ENCODE peak calls at places on chromosomes 6 and 20, in six cellular contexts. P is CD8-positive, alpha-beta T cell; T is A549; O is tibial nerve; W is stomach; M is heart right ventricle. Y is an unnamed sample. For H3K9me3 and H3K4me1, the result is how much of the 10 kb centered on the place peaks cover.

GRCh38 chr6:33008944-33009861 is at the start of gene HLA-DOA:
- DNase-seq in T (no peak), W (no peak), O (no peak), M (peak), P (peak), Y (no peak)

GRCh38 chr20:973785-974194 is 28.3 kb downstream of the RSPO4 start:
- DNase-seq in M (no peak), W (no peak), O (no peak), T (peak), P (no peak), Y (peak)

GRCh38 chr6:27726620-27727023 is 185.6 kb downstream of the OR2B2 start:
- DNase-seq in T (peak), P (no peak), M (no peak), W (no peak), O (no peak), Y (no peak)

GRCh38 chr6:86502522-86502921 is 434.8 kb upstream of the HTR1E start:
- DNase-seq in P (no peak), O (no peak), T (no peak), W (no peak), M (no peak), Y (no peak)

GRCh38 chr20:47113362-47114118 is 218.9 kb downstream of the EYA2 start:
- DNase-seq in T (no peak), W (no peak), P (no peak), M (no peak), O (no peak), Y (no peak)

GRCh38 chr20:5596401-5597193 is 153.6 kb upstream of the SHLD1 start:
- DNase-seq in M (no peak), T (no peak), P (no peak), O (no peak), W (no peak), Y (no peak)

GRCh38 chr6:13689511-13690256 is 22.0 kb downstream of the RANBP9 start:
- DNase-seq in O (no peak), T (no peak), W (no peak), P (no peak), M (no peak), Y (no peak)

GRCh38 chr6:157230971-157231370 is 92.3 kb downstream of the TMEM242 start:
- DNase-seq in P (no peak), M (no peak), W (no peak), O (no peak), T (no peak), Y (no peak)

GRCh38 chr20:17650816-17651760 is 31.0 kb downstream of the RRBP1 start:
- DNase-seq in W (no peak), P (no peak), M (no peak), T (no peak), O (no peak), Y (no peak)

GRCh38 chr20:62828051-62828450 is 11.2 kb downstream of the COL9A3 start:
- DNase-seq in O (no peak), W (no peak), T (no peak), P (peak), M (no peak), Y (no peak)

GRCh38 chr6:128738112-128738511 is 144.8 kb upstream of the LAMA2 start:
- DNase-seq in W (no peak), T (no peak), O (no peak), M (no peak), P (no peak), Y (no peak)

GRCh38 chr20:49916146-49917002 is 1.0 kb upstream of the SPATA2 start:
- DNase-seq in O (no peak), M (no peak), W (peak), P (no peak), T (peak), Y (no peak)

GRCh38 chr20:36268501-36269342 is 32.4 kb downstream of the AAR2 start:
- DNase-seq in P (no peak), W (no peak), T (no peak), O (no peak), M (no peak), Y (no peak)

GRCh38 chr20:54872440-54872839 is 397.0 kb downstream of the DOK5 start:
- DNase-seq in O (no peak), T (no peak), W (no peak), P (no peak), M (no peak), Y (no peak)

GRCh38 chr6:45959534-45960195 is 56.0 kb downstream of the CLIC5 start:
- DNase-seq in O (no peak), M (no peak), W (no peak), T (no peak), P (no peak), Y (no peak)

GRCh38 chr6:151493495-151494234 is at the start of gene CCDC170:
- DNase-seq in M (peak), T (peak), P (no peak), W (peak), O (no peak), Y (peak)

GRCh38 chr6:729646-730320 is 36.8 kb upstream of the EXOC2 start:
- DNase-seq in M (no peak), P (no peak), W (no peak), O (no peak), T (no peak), Y (no peak)

GRCh38 chr6:109690373-109690739 is 646 bp downstream of the AK9 start:
- DNase-seq in T (peak), W (peak), P (peak), O (peak), M (peak), Y (peak)

GRCh38 chr20:62703853-62704228 is 4.8 kb upstream of the NTSR1 start:
- DNase-seq in W (no peak), M (no peak), P (no peak), O (no peak), T (no peak), Y (no peak)

GRCh38 chr6:40721252-40721936 is 134.2 kb upstream of the LRFN2 start:
- DNase-seq in O (no peak), W (no peak), M (no peak), T (no peak), P (no peak), Y (no peak)

GRCh38 chr6:168462454-168462853 is 21.5 kb downstream of the SMOC2 start:
- DNase-seq in M (no peak), W (no peak), P (no peak), O (no peak), T (no peak), Y (no peak)

GRCh38 chr6:168472363-168472762 is 31.4 kb downstream of the SMOC2 start:
- DNase-seq in W (no peak), T (no peak), O (no peak), M (no peak), P (no peak), Y (no peak)

GRCh38 chr6:168469198-168469943 is 28.4 kb downstream of the SMOC2 start:
- DNase-seq in O (peak), P (no peak), W (no peak), M (peak), T (no peak), Y (no peak)

GRCh38 chr6:168473197-168473596 is 32.2 kb downstream of the SMOC2 start:
- DNase-seq in W (no peak), P (no peak), O (no peak), T (no peak), M (no peak), Y (no peak)

DNA sequence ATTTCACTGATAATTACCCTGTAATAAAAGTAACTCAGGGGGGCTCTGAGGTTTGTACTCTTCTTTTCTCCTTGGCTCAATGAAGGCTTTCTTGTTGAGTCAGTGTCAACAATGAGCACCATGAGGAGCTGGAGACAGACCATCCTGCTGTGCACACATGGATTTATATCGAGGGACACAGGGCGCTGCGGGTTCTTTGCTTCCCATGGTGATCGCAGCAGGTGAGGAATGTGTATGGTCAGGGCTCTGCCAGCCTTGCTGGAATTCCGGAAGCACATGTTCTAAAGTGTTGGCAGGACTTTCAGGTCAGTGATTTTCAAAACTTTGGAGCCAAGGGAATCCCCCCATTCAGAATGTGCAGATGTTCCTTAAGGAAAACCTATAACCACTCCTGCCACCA is 27.1 kb downstream of the SMOC2 start:
- DNase-seq in P (no peak), W (no peak), M (no peak), T (no peak), O (no peak), Y (no peak)
- H3K9me3 ChIP-seq in P (under half), W (under half), M (under half), T (under half), O (under half), Y (under half)

GRCh38 chr6:63267828-63268227 is 52.0 kb downstream of the LGSN start:
- DNase-seq in M (no peak), P (no peak), O (no peak), T (no peak), W (no peak), Y (no peak)

GRCh38 chr6:63275953-63276352 is 43.8 kb downstream of the LGSN start:
- DNase-seq in P (no peak), M (no peak), T (no peak), W (no peak), O (no peak), Y (no peak)

GRCh38 chr6:63269470-63269869 is 50.3 kb downstream of the LGSN start:
- DNase-seq in T (no peak), W (no peak), P (no peak), M (no peak), O (no peak), Y (no peak)

GRCh38 chr6:63268574-63268973 is 51.2 kb downstream of the LGSN start:
- DNase-seq in W (no peak), O (no peak), P (no peak), M (no peak), T (no peak), Y (no peak)

DNA sequence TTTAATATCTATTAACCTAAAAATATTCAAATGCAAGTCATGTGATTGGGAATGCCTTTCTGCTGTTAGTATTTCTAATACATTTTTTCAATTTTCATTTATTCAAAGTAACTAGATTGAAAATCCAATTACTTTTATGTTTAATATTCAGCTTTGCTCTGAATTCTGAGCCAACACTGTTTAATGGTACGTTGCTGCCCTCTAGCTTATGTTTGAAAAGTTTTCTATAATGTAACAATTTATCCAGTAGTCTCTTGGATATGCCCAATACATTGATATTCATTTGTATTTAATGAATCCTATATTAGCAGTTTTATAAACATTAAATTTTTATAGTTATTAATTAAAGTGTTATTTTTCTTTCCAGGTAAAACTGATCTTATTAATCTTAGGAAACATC is 47.4 kb downstream of the LGSN start:
- DNase-seq in M (no peak), P (no peak), W (no peak), O (no peak), T (no peak), Y (no peak)
- TF ChIP-seq CTCF in M (peak), P (no peak), W (no peak), O (peak), T (peak), Y (peak)

GRCh38 chr6:37126554-37126906 is 43.4 kb upstream of the PIM1 start:
- DNase-seq in O (no peak), P (no peak), M (no peak), W (no peak), T (no peak), Y (no peak)

GRCh38 chr6:37123957-37124729 is 45.8 kb upstream of the PIM1 start:
- DNase-seq in T (no peak), M (no peak), O (no peak), W (no peak), P (no peak), Y (no peak)

GRCh38 chr6:37127961-37128862 is 41.7 kb upstream of the PIM1 start:
- DNase-seq in W (peak), T (no peak), O (no peak), P (no peak), M (no peak), Y (no peak)

GRCh38 chr6:37125779-37126553 is 44.0 kb upstream of the PIM1 start:
- DNase-seq in O (no peak), T (no peak), M (no peak), P (no peak), W (no peak), Y (no peak)

GRCh38 chr6:37126961-37127360 is 43.0 kb upstream of the PIM1 start:
- DNase-seq in P (no peak), W (no peak), M (no peak), T (no peak), O (no peak), Y (no peak)
- H3K4me1 ChIP-seq in P (under half), W (under half), M (half or more), T (half or more), O (under half), Y (under half)

DNA sequence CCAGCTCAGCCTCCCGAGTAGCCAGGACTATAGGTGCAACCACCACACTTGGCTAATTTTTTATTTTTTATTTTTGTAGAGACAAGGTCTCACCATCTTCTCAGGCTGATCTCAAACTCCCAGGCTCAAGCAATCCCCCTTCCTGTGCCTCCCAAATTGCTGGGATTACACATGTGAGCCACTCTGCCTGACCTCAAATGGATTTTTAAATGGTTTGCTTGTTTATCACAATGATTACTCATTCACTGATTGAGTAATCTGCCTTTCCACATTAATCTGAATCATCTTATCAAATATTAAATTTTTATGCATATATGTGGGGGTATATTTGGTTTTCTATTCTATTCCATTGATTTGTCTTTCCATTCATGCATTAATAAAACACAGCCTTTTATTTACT is 9.4 kb upstream of the KHDC1L start:
- DNase-seq in W (no peak), M (no peak), T (peak), P (no peak), O (no peak), Y (no peak)
- H3K9me3 ChIP-seq in W (under half), M (under half), T (under half), P (under half), O (under half), Y (under half)

GRCh38 chr20:16520154-16520553 is 53.1 kb downstream of the KIF16B start:
- DNase-seq in P (no peak), T (no peak), W (no peak), O (no peak), M (no peak), Y (no peak)

GRCh38 chr20:16518784-16519084 is 54.5 kb downstream of the KIF16B start:
- DNase-seq in W (no peak), T (no peak), P (no peak), M (no peak), O (no peak), Y (no peak)

GRCh38 chr20:16514145-16514544 is 59.1 kb downstream of the KIF16B start:
- DNase-seq in M (no peak), O (no peak), W (no peak), P (no peak), T (no peak), Y (no peak)

DNA sequence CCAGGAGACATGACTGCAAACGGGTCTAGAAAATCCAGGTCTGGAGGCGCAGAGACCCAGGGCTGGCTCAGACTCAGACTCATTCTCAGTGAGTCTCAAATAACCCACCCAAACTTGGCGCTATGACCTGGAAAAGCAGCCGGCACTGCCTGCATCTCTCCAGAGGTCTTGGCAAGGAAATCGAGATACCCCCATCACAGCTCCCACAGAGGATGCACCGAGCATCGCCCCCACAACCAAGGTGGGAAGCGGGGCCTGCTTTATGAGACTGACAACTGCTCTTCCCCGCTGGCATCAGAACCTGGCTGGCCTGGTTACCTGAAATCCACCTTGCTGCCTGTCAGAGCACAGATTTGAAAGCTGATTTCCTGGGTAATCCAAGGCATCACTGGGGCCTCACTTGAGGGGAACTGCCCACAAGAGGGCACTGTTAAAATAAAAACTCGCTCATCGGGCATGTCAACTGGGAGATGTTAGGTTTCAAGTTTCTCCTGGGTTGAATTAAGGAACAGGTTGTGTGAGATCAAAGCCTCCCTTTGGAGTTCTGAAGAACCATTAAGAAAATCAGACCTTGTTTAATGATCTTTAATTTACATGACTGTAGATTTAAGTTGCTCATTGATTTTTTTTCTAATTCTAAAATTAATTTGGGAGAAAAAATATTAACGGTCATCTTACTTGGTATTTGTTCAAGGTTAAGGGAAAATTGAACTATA is 55.0 kb downstream of the KIF16B start:
- DNase-seq in O (peak), T (peak), M (peak), W (peak), P (no peak), Y (no peak)
- TF ChIP-seq CTCF in O (peak), T (peak), M (peak), W (no peak), P (peak), Y (peak)

GRCh38 chr20:52585333-52585732 is 386.8 kb upstream of the TSHZ2 start:
- DNase-seq in M (no peak), O (no peak), T (no peak), W (no peak), P (no peak), Y (no peak)
- H3K4me1 ChIP-seq in M (under half), O (under half), T (under half), W (under half), P (under half), Y (under half)

GRCh38 chr6:160309718-160310117 is 38.5 kb upstream of the SLC22A3 start:
- DNase-seq in M (no peak), P (no peak), T (no peak), O (no peak), W (no peak), Y (no peak)
- H3K9me3 ChIP-seq in M (under half), P (under half), T (under half), O (under half), W (under half), Y (under half)

DNA sequence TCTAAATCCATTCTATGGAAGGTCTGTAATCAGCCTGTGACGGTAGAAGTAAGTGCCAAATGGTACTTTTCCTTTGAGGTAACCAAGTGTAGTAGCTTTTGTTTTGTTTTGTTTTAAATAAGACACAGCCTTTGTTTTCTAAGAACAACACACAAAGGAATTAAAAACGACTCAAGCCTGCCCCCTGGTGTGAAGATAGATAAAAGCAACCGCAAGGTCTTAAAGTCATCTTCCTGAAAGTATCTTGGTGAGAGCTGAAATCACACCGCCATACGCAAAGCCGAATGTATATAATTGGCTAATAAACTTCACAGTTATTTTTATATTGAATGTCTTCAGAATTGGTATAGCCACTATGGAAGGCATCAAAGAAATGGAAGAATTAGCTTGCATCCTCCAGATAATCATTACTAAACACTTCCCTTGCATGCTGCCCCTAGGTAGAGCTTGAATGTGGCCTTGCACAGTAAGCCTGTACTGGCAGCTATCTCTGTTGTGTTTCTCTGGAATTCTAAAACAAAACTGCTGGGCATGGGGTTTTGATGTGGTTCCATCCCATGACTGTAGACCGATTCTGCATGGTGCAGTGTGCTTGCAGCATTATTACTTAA is 95.6 kb downstream of the LAMP5 start:
- DNase-seq in M (peak), O (peak), T (no peak), W (peak), P (no peak), Y (peak)
- TF ChIP-seq CTCF in M (peak), O (peak), T (peak), W (no peak), P (peak), Y (peak)

GRCh38 chr6:167341665-167342655 is 17.1 kb downstream of the TTLL2 start:
- DNase-seq in O (no peak), T (no peak), P (no peak), W (no peak), M (no peak), Y (no peak)

GRCh38 chr6:167337675-167338449 is 13.0 kb downstream of the TTLL2 start:
- DNase-seq in P (no peak), O (no peak), T (no peak), W (no peak), M (no peak), Y (no peak)

GRCh38 chr6:167342879-167343610 is 18.2 kb downstream of the TTLL2 start:
- DNase-seq in P (no peak), M (no peak), O (no peak), T (no peak), W (no peak), Y (no peak)

GRCh38 chr6:167338551-167339117 is 13.7 kb downstream of the TTLL2 start:
- DNase-seq in T (no peak), P (no peak), M (no peak), O (no peak), W (no peak), Y (no peak)

DNA sequence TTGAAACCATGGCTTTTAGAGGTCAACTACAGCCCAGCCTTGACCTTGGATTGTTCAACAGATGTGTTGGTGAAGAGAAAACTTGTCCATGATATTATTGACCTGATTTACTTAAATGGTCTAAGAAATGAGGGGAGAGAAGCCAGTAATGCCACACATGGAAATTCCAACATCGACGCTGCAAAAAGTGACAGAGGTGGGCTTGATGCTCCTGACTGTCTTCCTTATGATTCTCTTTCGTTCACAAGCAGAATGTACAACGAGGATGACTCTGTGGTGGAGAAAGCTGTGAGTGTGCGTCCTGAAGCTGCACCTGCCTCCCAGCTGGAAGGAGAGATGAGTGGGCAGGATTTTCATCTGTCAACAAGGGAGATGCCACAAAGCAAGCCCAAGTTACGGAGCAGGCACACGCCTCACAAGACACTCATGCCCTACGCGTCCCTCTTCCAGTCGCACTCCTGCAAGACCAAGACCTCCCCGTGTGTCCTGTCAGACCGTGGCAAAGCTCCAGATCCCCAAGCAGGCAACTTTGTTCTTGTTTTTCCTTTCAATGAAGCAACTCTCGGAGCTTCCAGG is 16.2 kb downstream of the TTLL2 start:
- DNase-seq in W (no peak), O (no peak), P (no peak), M (no peak), T (no peak), Y (no peak)
- H3K4me1 ChIP-seq in W (under half), O (under half), P (under half), M (under half), T (under half), Y (under half)

Y was measured in adrenal gland.